ENCODE peak calls at places on chromosomes 3 and 15, in five cellular contexts. J is NB4, G is choroid plexus epithelial cell, P is fibroblast of the aortic adventitia, Y is foreskin fibroblast. H is an unnamed sample.

GRCh38 chr3:167743799-167744198 is 8.3 kb downstream of the SERPINI1 start:
- DNase-seq in J (no peak), G (no peak), P (no peak), Y (no peak), H (no peak)

GRCh38 chr3:10772230-10773161 is 43.5 kb upstream of the SLC6A11 start:
- DNase-seq in J (peak), G (peak), P (peak), Y (no peak), H (peak)

GRCh38 chr3:31092748-31093607 is 198.5 kb upstream of the GADL1 start:
- DNase-seq in J (no peak), G (peak), P (peak), Y (peak), H (no peak)

GRCh38 chr3:179321585-179322322 is 1.1 kb upstream of the ZNF639 start:
- DNase-seq in J (peak), G (peak), P (peak), Y (peak), H (peak)

GRCh38 chr3:46096336-46096735 is 69.1 kb upstream of the XCR1 start:
- DNase-seq in J (no peak), G (no peak), P (no peak), Y (no peak), H (no peak)

GRCh38 chr3:37272743-37273142 is 98.4 kb upstream of the LRRFIP2 start:
- DNase-seq in J (peak), G (peak), P (peak), Y (peak), H (peak)

GRCh38 chr3:62201438-62202035 is 171.8 kb downstream of the FEZF2 start:
- DNase-seq in J (peak), G (peak), P (peak), Y (peak), H (peak)

GRCh38 chr15:22895465-22896190 is 57.2 kb downstream of the NIPA2 start:
- DNase-seq in J (peak), G (peak), P (peak), Y (peak), H (peak)

GRCh38 chr3:65752636-65753035 is 286.1 kb downstream of the MAGI1 start:
- DNase-seq in J (no peak), G (no peak), P (no peak), Y (no peak), H (no peak)

GRCh38 chr15:78840661-78841060 is 29.4 kb upstream of the ADAMTS7 start:
- DNase-seq in J (peak), G (no peak), P (no peak), Y (no peak), H (no peak)

GRCh38 chr3:120153294-120153693 is 59.0 kb upstream of the GSK3B start:
- DNase-seq in J (no peak), G (peak), P (peak), Y (peak), H (peak)

GRCh38 chr3:88231207-88231606 is 81.4 kb downstream of the C3orf38 start:
- DNase-seq in J (no peak), G (peak), P (no peak), Y (no peak), H (peak)

GRCh38 chr3:11457126-11457525 is 184.9 kb downstream of the ATG7 start:
- DNase-seq in J (no peak), G (peak), P (no peak), Y (peak), H (no peak)

GRCh38 chr15:80464952-80465645 is 60.9 kb downstream of the ARNT2 start:
- DNase-seq in J (no peak), G (peak), P (peak), Y (peak), H (no peak)

GRCh38 chr15:55394694-55395093 is 13.5 kb downstream of the CCPG1 start:
- DNase-seq in J (peak), G (peak), P (no peak), Y (peak), H (no peak)

GRCh38 chr15:83920115-83920514 is 266.2 kb downstream of the ADAMTSL3 start:
- DNase-seq in J (no peak), G (no peak), P (no peak), Y (no peak), H (no peak)

GRCh38 chr3:128276577-128277183 is 123.4 kb downstream of the EEFSEC start:
- DNase-seq in J (no peak), G (no peak), P (no peak), Y (no peak), H (no peak)
- TF ChIP-seq CTCF in J (no peak), G (no peak), P (no peak), Y (no peak), H (no peak)

DNA sequence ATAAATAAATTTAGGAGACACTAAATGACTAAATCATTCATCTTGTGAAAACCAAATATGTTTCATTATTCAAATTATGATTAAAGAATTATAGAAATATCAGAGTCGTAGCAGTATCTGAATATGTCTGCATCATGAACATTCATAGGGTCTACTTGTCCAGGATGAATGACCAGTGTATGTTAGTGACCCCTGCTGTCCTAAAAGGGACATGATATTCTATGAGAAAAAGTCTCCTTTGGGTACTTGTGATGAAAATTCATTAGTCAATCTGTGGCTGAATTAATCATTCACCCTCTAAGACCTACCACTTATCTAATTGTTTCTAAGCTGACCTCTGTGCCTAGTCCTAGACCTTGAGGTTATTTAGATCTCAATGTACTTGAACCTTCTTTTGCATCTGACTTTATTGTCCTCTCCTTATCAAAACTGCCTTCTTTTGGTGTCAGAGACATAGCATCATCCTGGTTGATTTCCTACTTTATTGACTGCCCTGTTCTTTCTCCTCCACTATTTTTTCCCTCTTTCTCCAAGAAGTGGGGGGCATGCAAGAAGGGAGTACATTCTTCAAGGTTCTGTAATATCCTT is 799.3 kb downstream of the DIPK2A start:
- DNase-seq in J (peak), G (peak), P (peak), Y (peak), H (peak)
- TF ChIP-seq CTCF in J (no peak), G (peak), P (peak), Y (peak), H (peak)

GRCh38 chr3:190012314-190012782 is 108.3 kb downstream of the P3H2 start:
- DNase-seq in J (no peak), G (peak), P (peak), Y (peak), H (peak)

GRCh38 chr3:190010486-190010885 is 110.2 kb downstream of the P3H2 start:
- DNase-seq in J (no peak), G (no peak), P (no peak), Y (no peak), H (no peak)

GRCh38 chr3:190014940-190015339 is 105.8 kb downstream of the P3H2 start:
- DNase-seq in J (no peak), G (no peak), P (no peak), Y (no peak), H (no peak)

GRCh38 chr3:190013943-190014924 is 106.5 kb downstream of the P3H2 start:
- DNase-seq in J (no peak), G (no peak), P (no peak), Y (no peak), H (no peak)

DNA sequence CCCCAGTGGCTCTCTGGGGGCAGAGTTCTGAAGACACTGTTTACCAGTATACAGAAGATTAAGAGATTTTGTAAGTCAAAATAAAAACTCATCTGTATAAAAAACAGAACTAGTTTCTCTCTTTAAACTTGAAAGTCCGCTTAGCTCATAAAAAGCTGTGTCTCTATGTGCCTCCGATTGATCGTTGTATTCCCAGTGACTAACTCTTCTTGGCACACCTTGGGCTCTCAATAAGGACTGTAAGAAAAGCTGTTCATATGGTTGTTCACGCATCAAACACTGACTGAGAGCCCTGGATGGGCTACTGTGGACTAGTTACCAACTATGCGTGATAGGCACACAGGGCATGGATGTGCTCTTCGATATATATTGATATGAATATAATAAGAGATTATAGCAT is 107.9 kb downstream of the P3H2 start:
- DNase-seq in J (no peak), G (no peak), P (no peak), Y (no peak), H (peak)
- TF ChIP-seq CTCF in J (no peak), G (no peak), P (no peak), Y (no peak), H (no peak)

GRCh38 chr3:59313365-59313764 is 263.5 kb upstream of the CFAP20DC start:
- DNase-seq in J (peak), G (peak), P (peak), Y (peak), H (peak)
- TF ChIP-seq CTCF in J (peak), G (peak), P (peak), Y (peak), H (peak)

H was measured in MCF 10A.